ENCODE peak calls at places on chromosomes 12 and 14, in four cellular contexts. One of them, this sample, is unnamed.

GRCh38 chr12:85322715-85323114 is 42.7 kb downstream of the ALX1 start:
- DNase-seq in natural killer cell: no peak
- DNase-seq in tibial nerve: no peak
- DNase-seq in coronary artery: no peak
- DNase-seq in this sample: no peak

GRCh38 chr14:68663385-68664076 is 129.3 kb downstream of the ZFP36L1 start:
- DNase-seq in natural killer cell: no peak
- DNase-seq in tibial nerve: no peak
- DNase-seq in coronary artery: peak
- DNase-seq in this sample: peak

GRCh38 chr14:104591506-104592291 is 12.1 kb downstream of the C14orf180 start:
- DNase-seq in natural killer cell: no peak
- DNase-seq in tibial nerve: no peak
- DNase-seq in coronary artery: no peak
- DNase-seq in this sample: no peak

GRCh38 chr14:88682495-88683114 is 110.1 kb downstream of the EML5 start:
- DNase-seq in natural killer cell: no peak
- DNase-seq in tibial nerve: no peak
- DNase-seq in coronary artery: no peak
- DNase-seq in this sample: no peak

GRCh38 chr12:12432373-12432772 is 75.5 kb downstream of the BORCS5 start:
- DNase-seq in natural killer cell: no peak
- DNase-seq in tibial nerve: no peak
- DNase-seq in coronary artery: no peak
- DNase-seq in this sample: no peak

GRCh38 chr12:96015672-96016071 is 19.5 kb upstream of the HAL start:
- DNase-seq in natural killer cell: no peak
- DNase-seq in tibial nerve: no peak
- DNase-seq in coronary artery: no peak
- DNase-seq in this sample: no peak

GRCh38 chr12:78470354-78471195 is 394.0 kb upstream of the SYT1 start:
- DNase-seq in natural killer cell: no peak
- DNase-seq in tibial nerve: peak
- DNase-seq in coronary artery: no peak
- DNase-seq in this sample: no peak

GRCh38 chr12:121805171-121805687 is 1.4 kb downstream of the SETD1B start:
- DNase-seq in natural killer cell: no peak
- DNase-seq in tibial nerve: no peak
- DNase-seq in coronary artery: no peak
- DNase-seq in this sample: no peak

GRCh38 chr14:61997146-61997545 is 234.9 kb downstream of the SNAPC1 start:
- DNase-seq in natural killer cell: no peak
- DNase-seq in tibial nerve: no peak
- DNase-seq in coronary artery: no peak
- DNase-seq in this sample: no peak

GRCh38 chr14:23351681-23352505 is 794 bp downstream of the SLC22A17 start:
- DNase-seq in natural killer cell: no peak
- DNase-seq in tibial nerve: no peak
- DNase-seq in coronary artery: peak
- DNase-seq in this sample: no peak

GRCh38 chr12:76790564-76791552 is 26.9 kb downstream of the ZDHHC17 start:
- DNase-seq in natural killer cell: no peak
- DNase-seq in tibial nerve: no peak
- DNase-seq in coronary artery: no peak
- DNase-seq in this sample: no peak

GRCh38 chr14:70601162-70601561 is 707 bp upstream of the MED6 start:
- DNase-seq in natural killer cell: no peak
- DNase-seq in tibial nerve: no peak
- DNase-seq in coronary artery: no peak
- DNase-seq in this sample: no peak

GRCh38 chr14:61516957-61517356 is 178.4 kb upstream of the HIF1A start:
- DNase-seq in natural killer cell: no peak
- DNase-seq in tibial nerve: no peak
- DNase-seq in coronary artery: no peak
- DNase-seq in this sample: no peak

GRCh38 chr14:20551606-20552005 is 9.2 kb downstream of the RNASE9 start:
- DNase-seq in natural killer cell: no peak
- DNase-seq in tibial nerve: no peak
- DNase-seq in coronary artery: no peak
- DNase-seq in this sample: no peak

GRCh38 chr14:30143617-30144016 is 216.0 kb upstream of the PRKD1 start:
- DNase-seq in natural killer cell: no peak
- DNase-seq in tibial nerve: no peak
- DNase-seq in coronary artery: no peak
- DNase-seq in this sample: no peak

GRCh38 chr14:95281560-95282176 is 38.0 kb downstream of the CLMN start:
- DNase-seq in natural killer cell: no peak
- DNase-seq in tibial nerve: no peak
- DNase-seq in coronary artery: peak
- DNase-seq in this sample: no peak

GRCh38 chr12:92300781-92301180 is 155.1 kb upstream of the BTG1 start:
- DNase-seq in natural killer cell: no peak
- DNase-seq in tibial nerve: no peak
- DNase-seq in coronary artery: no peak
- DNase-seq in this sample: no peak

GRCh38 chr12:101939856-101940265 is 62.5 kb downstream of the DRAM1 start:
- DNase-seq in natural killer cell: peak
- DNase-seq in tibial nerve: peak
- DNase-seq in coronary artery: no peak
- DNase-seq in this sample: peak

GRCh38 chr14:52348796-52349195 is 34.7 kb downstream of the PTGER2 start:
- DNase-seq in natural killer cell: no peak
- DNase-seq in tibial nerve: no peak
- DNase-seq in coronary artery: no peak
- DNase-seq in this sample: no peak

GRCh38 chr14:76958020-76958965 is 70.2 kb downstream of the IRF2BPL start:
- DNase-seq in natural killer cell: no peak
- DNase-seq in tibial nerve: no peak
- DNase-seq in coronary artery: no peak
- DNase-seq in this sample: no peak

GRCh38 chr12:57272337-57273151 is 21.6 kb upstream of the STAC3 start:
- DNase-seq in natural killer cell: no peak
- DNase-seq in tibial nerve: no peak
- DNase-seq in coronary artery: no peak
- DNase-seq in this sample: no peak

GRCh38 chr14:105589161-105589925 is 63.0 kb downstream of the TMEM121 start:
- DNase-seq in natural killer cell: no peak
- DNase-seq in tibial nerve: no peak
- DNase-seq in coronary artery: peak
- DNase-seq in this sample: no peak

GRCh38 chr14:36973806-36974442 is 198.5 kb downstream of the SLC25A21 start:
- DNase-seq in natural killer cell: no peak
- DNase-seq in tibial nerve: no peak
- DNase-seq in coronary artery: no peak
- DNase-seq in this sample: no peak

GRCh38 chr14:59177229-59177628 is 11.2 kb upstream of the DAAM1 start:
- DNase-seq in natural killer cell: no peak
- DNase-seq in tibial nerve: no peak
- DNase-seq in coronary artery: no peak
- DNase-seq in this sample: no peak

GRCh38 chr12:62834971-62835547 is 99.9 kb downstream of the PPM1H start:
- DNase-seq in natural killer cell: no peak
- DNase-seq in tibial nerve: no peak
- DNase-seq in coronary artery: no peak
- DNase-seq in this sample: no peak

GRCh38 chr14:74979442-74980397 is 23.0 kb upstream of the EIF2B2 start:
- DNase-seq in natural killer cell: no peak
- DNase-seq in tibial nerve: no peak
- DNase-seq in coronary artery: peak
- DNase-seq in this sample: no peak

GRCh38 chr12:11609045-11609444 is 40.4 kb upstream of the ETV6 start:
- DNase-seq in natural killer cell: no peak
- DNase-seq in tibial nerve: no peak
- DNase-seq in coronary artery: no peak
- DNase-seq in this sample: no peak

GRCh38 chr14:54194501-54194900 is 202.3 kb upstream of the CDKN3 start:
- DNase-seq in natural killer cell: no peak
- DNase-seq in tibial nerve: no peak
- DNase-seq in coronary artery: no peak
- DNase-seq in this sample: no peak

GRCh38 chr14:65412881-65413738 is 580 bp downstream of the FUT8 start:
- DNase-seq in natural killer cell: peak
- DNase-seq in tibial nerve: peak
- DNase-seq in coronary artery: peak
- DNase-seq in this sample: no peak

GRCh38 chr12:18461738-18462137 is 200.4 kb downstream of the PIK3C2G start:
- DNase-seq in natural killer cell: no peak
- DNase-seq in tibial nerve: no peak
- DNase-seq in coronary artery: no peak
- DNase-seq in this sample: no peak

GRCh38 chr14:104804481-104805325 is 3.8 kb downstream of the ZBTB42 start:
- DNase-seq in natural killer cell: no peak
- DNase-seq in tibial nerve: no peak
- DNase-seq in coronary artery: no peak
- DNase-seq in this sample: no peak

GRCh38 chr12:47307680-47308399 is 228.1 kb upstream of the AMIGO2 start:
- DNase-seq in natural killer cell: peak
- DNase-seq in tibial nerve: no peak
- DNase-seq in coronary artery: no peak
- DNase-seq in this sample: no peak

GRCh38 chr12:126572170-126572569 is 1506.9 kb downstream of the AACS start:
- DNase-seq in natural killer cell: no peak
- DNase-seq in tibial nerve: no peak
- DNase-seq in coronary artery: no peak
- DNase-seq in this sample: no peak

GRCh38 chr12:3150820-3151590 is 73.8 kb downstream of the TSPAN9 start:
- DNase-seq in natural killer cell: no peak
- DNase-seq in tibial nerve: no peak
- DNase-seq in coronary artery: no peak
- DNase-seq in this sample: no peak

DNA sequence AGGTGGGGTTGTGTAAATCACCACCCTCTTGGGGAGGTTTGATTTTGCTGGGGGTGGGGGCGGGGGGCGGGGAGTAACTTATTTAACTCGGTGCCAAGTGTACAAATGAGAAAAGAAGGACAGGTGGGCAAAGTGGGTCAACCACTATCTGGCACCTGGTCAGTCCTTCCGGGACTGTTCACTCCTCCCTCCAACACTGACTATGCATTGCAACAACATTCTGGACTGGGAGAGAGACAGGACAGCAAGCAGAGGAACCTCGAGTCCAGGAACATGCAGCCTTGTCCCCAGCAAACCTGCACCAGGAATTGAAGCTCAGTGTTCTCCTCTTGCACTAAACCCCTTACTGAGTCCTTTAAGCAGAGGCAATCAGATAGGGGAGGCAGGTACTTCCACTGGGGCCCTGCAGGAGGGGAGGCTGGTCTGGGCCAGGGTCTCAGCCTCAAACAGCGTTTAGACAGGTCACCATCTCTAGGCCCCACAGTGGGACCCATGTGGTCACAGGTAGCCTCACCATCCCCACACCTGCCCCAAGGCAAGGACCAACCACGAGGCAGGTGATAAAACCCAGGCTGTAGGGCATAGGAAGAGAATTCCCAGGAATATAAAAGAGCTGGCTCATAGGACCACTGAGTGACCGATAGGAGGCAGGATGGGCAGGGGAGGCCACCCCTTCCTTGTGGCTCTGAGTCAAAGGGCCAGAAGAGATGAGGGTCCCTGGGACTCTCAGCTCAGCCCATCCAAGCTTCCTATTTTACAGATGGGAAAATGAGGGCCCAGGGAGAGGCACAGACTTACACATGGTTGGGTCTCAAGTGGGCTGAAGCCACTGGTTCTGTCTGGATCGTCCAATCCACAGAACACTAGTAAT is 9.8 kb downstream of the CCDC85C start:
- DNase-seq in natural killer cell: no peak
- DNase-seq in tibial nerve: no peak
- DNase-seq in coronary artery: no peak
- DNase-seq in this sample: no peak
- TF ChIP-seq CTCF in natural killer cell: no peak
- TF ChIP-seq CTCF in tibial nerve: no peak
- TF ChIP-seq CTCF in coronary artery: no peak
- TF ChIP-seq CTCF in this sample: no peak

GRCh38 chr12:106493531-106493930 is 89.3 kb upstream of the RFX4 start:
- DNase-seq in natural killer cell: no peak
- DNase-seq in tibial nerve: no peak
- DNase-seq in coronary artery: no peak
- DNase-seq in this sample: no peak
- TF ChIP-seq CTCF in natural killer cell: no peak
- TF ChIP-seq CTCF in tibial nerve: no peak
- TF ChIP-seq CTCF in coronary artery: no peak
- TF ChIP-seq CTCF in this sample: no peak

DNA sequence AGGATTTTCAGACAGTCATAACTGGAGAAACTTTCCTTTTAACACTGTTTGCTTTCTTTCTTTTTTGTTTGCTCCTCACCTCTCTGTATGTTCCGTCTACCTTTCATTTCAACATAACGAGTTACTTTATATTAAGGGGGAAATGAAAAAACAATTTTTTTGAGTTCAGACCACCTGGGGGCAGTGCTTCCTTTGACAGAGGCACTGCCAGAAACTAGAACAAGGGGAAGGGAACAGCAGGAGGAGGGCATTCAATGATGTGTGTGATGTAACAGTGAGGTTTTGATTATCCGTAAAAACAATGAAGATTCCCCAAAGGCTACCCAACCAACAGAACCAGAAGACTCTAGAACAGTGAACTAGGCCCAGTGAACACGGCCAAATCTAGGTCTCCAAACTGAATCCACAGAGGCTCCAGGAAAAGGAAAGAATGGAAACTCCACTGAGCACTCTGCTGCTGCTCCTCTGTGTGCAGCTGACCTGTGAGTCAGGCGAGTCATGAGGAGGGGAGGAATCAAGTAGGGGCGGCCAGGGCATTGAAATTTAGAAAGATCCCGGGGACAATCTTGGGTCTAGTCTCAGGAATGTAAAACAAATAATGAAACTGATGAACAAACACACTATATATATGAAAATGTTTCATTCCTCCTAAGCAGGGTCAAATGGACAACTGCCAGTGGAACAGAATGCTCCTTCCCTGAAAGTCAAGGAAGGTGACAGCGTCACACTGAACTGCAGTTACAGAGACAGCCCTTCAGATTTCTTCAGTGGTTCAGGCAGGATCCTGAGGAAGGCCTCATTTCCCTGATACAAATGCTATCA is 323.5 kb downstream of the DAD1 start:
- DNase-seq in natural killer cell: no peak
- DNase-seq in tibial nerve: peak
- DNase-seq in coronary artery: no peak
- DNase-seq in this sample: no peak
- TF ChIP-seq CTCF in natural killer cell: no peak
- TF ChIP-seq CTCF in tibial nerve: no peak
- TF ChIP-seq CTCF in coronary artery: no peak
- TF ChIP-seq CTCF in this sample: peak

GRCh38 chr14:44505588-44505987 is 1.5 kb downstream of the FSCB start:
- DNase-seq in natural killer cell: no peak
- DNase-seq in tibial nerve: no peak
- DNase-seq in coronary artery: no peak
- DNase-seq in this sample: no peak
- TF ChIP-seq CTCF in natural killer cell: no peak
- TF ChIP-seq CTCF in tibial nerve: no peak
- TF ChIP-seq CTCF in coronary artery: no peak
- TF ChIP-seq CTCF in this sample: no peak

This sample was measured in progenitor cell of endocrine pancreas.